ENCODE peak calls at places on chromosome 2, in seven cellular contexts. K is mucosa of descending colon; W is dorsolateral prefrontal cortex; L is right cardiac atrium; U is activated naive CD8-positive, alpha-beta T cell treated with anti-CD3 and anti-CD28 coated beads for 36 hours; V is fibroblast of lung; S is endothelial cell. E is an unnamed sample.

GRCh38 chr2:121904656-121905055 is 149.2 kb downstream of the TSN start:
- DNase-seq in K (no peak), W (no peak), L (no peak), U (no peak), V (no peak), S (no peak), E (no peak)

GRCh38 chr2:225103737-225104141 is 61.5 kb upstream of the DOCK10 start:
- DNase-seq in K (no peak), W (no peak), L (no peak), U (no peak), V (peak; percentile 88), S (no peak), E (no peak)

GRCh38 chr2:174931724-174932123 is 73.5 kb downstream of the CHN1 start:
- DNase-seq in K (no peak), W (no peak), L (no peak), U (no peak), V (peak; percentile 90), S (no peak), E (no peak)

GRCh38 chr2:173354073-173354600 is 535 bp upstream of the CDCA7 start:
- DNase-seq in K (no peak), W (no peak), L (no peak), U (no peak), V (no peak), S (no peak), E (peak; percentile 78)

GRCh38 chr2:33126552-33126951 is 179.8 kb downstream of the LTBP1 start:
- DNase-seq in K (no peak), W (no peak), L (no peak), U (no peak), V (no peak), S (no peak), E (no peak)

GRCh38 chr2:222561817-222562424 is 94.0 kb downstream of the FARSB start:
- DNase-seq in K (peak; percentile 82), W (no peak), L (no peak), U (peak; percentile 11), V (peak; percentile 20), S (peak; percentile 70), E (peak; percentile 43)

GRCh38 chr2:190849774-190850173 is 30.8 kb upstream of the GLS start:
- DNase-seq in K (no peak), W (no peak), L (no peak), U (no peak), V (peak; percentile 93), S (no peak), E (no peak)

GRCh38 chr2:189102735-189103134 is 76.8 kb downstream of the COL5A2 start:
- DNase-seq in K (no peak), W (no peak), L (no peak), U (no peak), V (no peak), S (no peak), E (no peak)

GRCh38 chr2:105393373-105394055 is 5.3 kb downstream of the FHL2 start:
- DNase-seq in K (no peak), W (no peak), L (no peak), U (no peak), V (peak; percentile 97), S (no peak), E (no peak)

GRCh38 chr2:63078852-63079606 is 28.4 kb downstream of the OTX1 start:
- DNase-seq in K (peak; percentile 18), W (no peak), L (no peak), U (peak; percentile 11), V (no peak), S (peak; percentile 28), E (no peak)

GRCh38 chr2:195779491-195779890 is 122.5 kb downstream of the SLC39A10 start:
- DNase-seq in K (no peak), W (no peak), L (no peak), U (no peak), V (no peak), S (no peak), E (no peak)

GRCh38 chr2:86336350-86337234 is 834 bp downstream of the REEP1 start:
- DNase-seq in K (no peak), W (no peak), L (no peak), U (peak; percentile 14), V (no peak), S (no peak), E (peak; percentile 31)